ENCODE peak calls at places on chromosomes 13 and 19, in eight cellular contexts. C is HEK293T, E is mucosa of descending colon, N is neural crest cell, H is nucleus accumbens, K is NCI-H1436, R is HFFc6, Z is cardiac fibroblast. G is an unnamed sample.

GRCh38 chr19:2455481-2456300 is 1.1 kb downstream of the LMNB2 start:
- DNase-seq in C (peak; percentile 48), E (peak; percentile 68), N (no peak), H (no peak), K (no peak), R (no peak), Z (peak; percentile 8), G (peak; percentile 97)

GRCh38 chr13:109740721-109741120 is 45.7 kb downstream of the IRS2 start:
- DNase-seq in C (no peak), E (no peak), N (no peak), H (no peak), K (no peak), R (no peak), Z (no peak), G (no peak)

GRCh38 chr19:38049105-38049649 is 142.2 kb downstream of the SIPA1L3 start:
- DNase-seq in C (no peak), E (no peak), N (no peak), H (no peak), K (no peak), R (peak; percentile 57), Z (peak; percentile 68), G (peak; percentile 97)

GRCh38 chr19:40508739-40509260 is 42.0 kb downstream of the SPTBN4 start:
- DNase-seq in C (no peak), E (no peak), N (no peak), H (no peak), K (no peak), R (no peak), Z (no peak), G (no peak)

GRCh38 chr13:23610966-23611486 is 40.8 kb downstream of the TNFRSF19 start:
- DNase-seq in C (no peak), E (no peak), N (no peak), H (no peak), K (no peak), R (no peak), Z (peak; percentile 52), G (no peak)

GRCh38 chr19:35011737-35012682 is 11.9 kb downstream of the GRAMD1A start:
- DNase-seq in C (no peak), E (peak; percentile 31), N (no peak), H (no peak), K (no peak), R (no peak), Z (no peak), G (peak; percentile 51)

GRCh38 chr19:15323496-15324235 is 8.7 kb downstream of the BRD4 start:
- DNase-seq in C (no peak), E (peak; percentile 58), N (no peak), H (no peak), K (no peak), R (peak; percentile 48), Z (peak; percentile 73), G (no peak)

GRCh38 chr19:39301021-39301420 is 4.8 kb downstream of the IFNL1 start:
- DNase-seq in C (no peak), E (no peak), N (no peak), H (no peak), K (no peak), R (no peak), Z (no peak), G (no peak)

GRCh38 chr19:41701401-41702075 is 6.9 kb upstream of the CEACAM5 start:
- DNase-seq in C (peak; percentile 37), E (peak; percentile 75), N (no peak), H (no peak), K (peak; percentile 57), R (no peak), Z (no peak), G (no peak)

GRCh38 chr13:72823081-72823480 is 41.1 kb downstream of the PIBF1 start:
- DNase-seq in C (no peak), E (no peak), N (no peak), H (no peak), K (no peak), R (no peak), Z (no peak), G (no peak)

GRCh38 chr13:107562222-107562621 is 653.1 kb downstream of the LIG4 start:
- DNase-seq in C (no peak), E (no peak), N (no peak), H (no peak), K (no peak), R (no peak), Z (no peak), G (no peak)

GRCh38 chr13:107347641-107348369 is 779.9 kb upstream of the ARGLU1 start:
- DNase-seq in C (no peak), E (no peak), N (no peak), H (no peak), K (no peak), R (no peak), Z (no peak), G (no peak)

GRCh38 chr13:80093888-80094287 is 247.0 kb downstream of the SPRY2 start:
- DNase-seq in C (no peak), E (no peak), N (no peak), H (no peak), K (no peak), R (no peak), Z (no peak), G (no peak)

GRCh38 chr19:45058622-45059159 is 17.6 kb downstream of the ZNF296 start:
- DNase-seq in C (no peak), E (no peak), N (no peak), H (no peak), K (no peak), R (no peak), Z (no peak), G (peak; percentile 59)